ENCODE peak calls at places on chromosomes 1 and 21, in six cellular contexts. One of them, this sample, is unnamed.

GRCh38 chr1:39919545-39919944 is 17.8 kb upstream of the MYCL start:
- DNase-seq in body of pancreas: peak
- DNase-seq in foreskin fibroblast: peak
- DNase-seq in activated CD8-positive, alpha-beta T cell treated with anti-CD3 and anti-CD28 coated beads for 36 hours: peak
- DNase-seq in esophagus muscularis mucosa: no peak
- DNase-seq in bronchial epithelial cell: peak
- DNase-seq in this sample: peak

GRCh38 chr1:246647113-246647512 is 77.1 kb upstream of the SCCPDH start:
- DNase-seq in activated CD8-positive, alpha-beta T cell treated with anti-CD3 and anti-CD28 coated beads for 36 hours: no peak
- DNase-seq in body of pancreas: no peak
- DNase-seq in foreskin fibroblast: peak
- DNase-seq in bronchial epithelial cell: no peak
- DNase-seq in esophagus muscularis mucosa: no peak
- DNase-seq in this sample: peak

GRCh38 chr1:50750021-50750619 is 209.9 kb downstream of the FAF1 start:
- DNase-seq in activated CD8-positive, alpha-beta T cell treated with anti-CD3 and anti-CD28 coated beads for 36 hours: peak
- DNase-seq in foreskin fibroblast: peak
- DNase-seq in body of pancreas: no peak
- DNase-seq in bronchial epithelial cell: peak
- DNase-seq in esophagus muscularis mucosa: no peak
- DNase-seq in this sample: peak

GRCh38 chr1:152622803-152623202 is at the start of gene LCE3A:
- DNase-seq in esophagus muscularis mucosa: peak
- DNase-seq in activated CD8-positive, alpha-beta T cell treated with anti-CD3 and anti-CD28 coated beads for 36 hours: peak
- DNase-seq in foreskin fibroblast: no peak
- DNase-seq in body of pancreas: no peak
- DNase-seq in bronchial epithelial cell: no peak
- DNase-seq in this sample: no peak

GRCh38 chr21:36044056-36044455 is 16.3 kb downstream of the SETD4 start:
- DNase-seq in bronchial epithelial cell: no peak
- DNase-seq in esophagus muscularis mucosa: no peak
- DNase-seq in foreskin fibroblast: no peak
- DNase-seq in body of pancreas: no peak
- DNase-seq in activated CD8-positive, alpha-beta T cell treated with anti-CD3 and anti-CD28 coated beads for 36 hours: no peak
- DNase-seq in this sample: no peak

GRCh38 chr1:19036049-19036546 is 79.6 kb upstream of the IFFO2 start:
- DNase-seq in foreskin fibroblast: no peak
- DNase-seq in body of pancreas: peak
- DNase-seq in bronchial epithelial cell: no peak
- DNase-seq in esophagus muscularis mucosa: no peak
- DNase-seq in activated CD8-positive, alpha-beta T cell treated with anti-CD3 and anti-CD28 coated beads for 36 hours: no peak
- DNase-seq in this sample: no peak

GRCh38 chr1:53087332-53088285 is 25.6 kb downstream of the PODN start:
- DNase-seq in foreskin fibroblast: no peak
- DNase-seq in body of pancreas: no peak
- DNase-seq in esophagus muscularis mucosa: no peak
- DNase-seq in activated CD8-positive, alpha-beta T cell treated with anti-CD3 and anti-CD28 coated beads for 36 hours: no peak
- DNase-seq in bronchial epithelial cell: no peak
- DNase-seq in this sample: peak

GRCh38 chr1:66278260-66279046 is 255.5 kb upstream of the SGIP1 start:
- DNase-seq in body of pancreas: no peak
- DNase-seq in bronchial epithelial cell: no peak
- DNase-seq in activated CD8-positive, alpha-beta T cell treated with anti-CD3 and anti-CD28 coated beads for 36 hours: no peak
- DNase-seq in esophagus muscularis mucosa: no peak
- DNase-seq in foreskin fibroblast: no peak
- DNase-seq in this sample: no peak

GRCh38 chr1:78052685-78053433 is 7.1 kb downstream of the GIPC2 start:
- DNase-seq in esophagus muscularis mucosa: no peak
- DNase-seq in activated CD8-positive, alpha-beta T cell treated with anti-CD3 and anti-CD28 coated beads for 36 hours: no peak
- DNase-seq in body of pancreas: no peak
- DNase-seq in bronchial epithelial cell: no peak
- DNase-seq in foreskin fibroblast: peak
- DNase-seq in this sample: no peak

GRCh38 chr1:203238535-203238934 is 9.1 kb upstream of the CHIT1 start:
- DNase-seq in foreskin fibroblast: no peak
- DNase-seq in bronchial epithelial cell: no peak
- DNase-seq in activated CD8-positive, alpha-beta T cell treated with anti-CD3 and anti-CD28 coated beads for 36 hours: no peak
- DNase-seq in body of pancreas: no peak
- DNase-seq in esophagus muscularis mucosa: no peak
- DNase-seq in this sample: no peak

GRCh38 chr1:8396912-8397406 is 79.0 kb downstream of the SLC45A1 start:
- DNase-seq in activated CD8-positive, alpha-beta T cell treated with anti-CD3 and anti-CD28 coated beads for 36 hours: peak
- DNase-seq in bronchial epithelial cell: peak
- DNase-seq in body of pancreas: no peak
- DNase-seq in foreskin fibroblast: peak
- DNase-seq in esophagus muscularis mucosa: no peak
- DNase-seq in this sample: no peak

GRCh38 chr1:224736619-224737352 is 120.7 kb downstream of the CNIH3 start:
- DNase-seq in body of pancreas: no peak
- DNase-seq in bronchial epithelial cell: peak
- DNase-seq in esophagus muscularis mucosa: no peak
- DNase-seq in foreskin fibroblast: peak
- DNase-seq in activated CD8-positive, alpha-beta T cell treated with anti-CD3 and anti-CD28 coated beads for 36 hours: peak
- DNase-seq in this sample: no peak

GRCh38 chr1:201268604-201269151 is 14.6 kb upstream of the PKP1 start:
- DNase-seq in body of pancreas: no peak
- DNase-seq in esophagus muscularis mucosa: no peak
- DNase-seq in activated CD8-positive, alpha-beta T cell treated with anti-CD3 and anti-CD28 coated beads for 36 hours: no peak
- DNase-seq in bronchial epithelial cell: peak
- DNase-seq in foreskin fibroblast: peak
- DNase-seq in this sample: no peak

GRCh38 chr1:3905266-3905952 is 5.3 kb upstream of the C1orf174 start:
- DNase-seq in body of pancreas: no peak
- DNase-seq in esophagus muscularis mucosa: no peak
- DNase-seq in bronchial epithelial cell: no peak
- DNase-seq in foreskin fibroblast: no peak
- DNase-seq in activated CD8-positive, alpha-beta T cell treated with anti-CD3 and anti-CD28 coated beads for 36 hours: no peak
- DNase-seq in this sample: no peak

GRCh38 chr21:37452222-37452621 is 85.6 kb downstream of the DYRK1A start:
- DNase-seq in esophagus muscularis mucosa: no peak
- DNase-seq in bronchial epithelial cell: peak
- DNase-seq in foreskin fibroblast: peak
- DNase-seq in activated CD8-positive, alpha-beta T cell treated with anti-CD3 and anti-CD28 coated beads for 36 hours: no peak
- DNase-seq in body of pancreas: no peak
- DNase-seq in this sample: no peak

GRCh38 chr1:167489581-167490340 is 28.6 kb downstream of the CD247 start:
- DNase-seq in esophagus muscularis mucosa: no peak
- DNase-seq in foreskin fibroblast: no peak
- DNase-seq in bronchial epithelial cell: no peak
- DNase-seq in body of pancreas: no peak
- DNase-seq in activated CD8-positive, alpha-beta T cell treated with anti-CD3 and anti-CD28 coated beads for 36 hours: peak
- DNase-seq in this sample: no peak

GRCh38 chr1:205321109-205321958 is at the start of gene NUAK2:
- DNase-seq in foreskin fibroblast: peak
- DNase-seq in bronchial epithelial cell: peak
- DNase-seq in esophagus muscularis mucosa: peak
- DNase-seq in body of pancreas: peak
- DNase-seq in activated CD8-positive, alpha-beta T cell treated with anti-CD3 and anti-CD28 coated beads for 36 hours: peak
- DNase-seq in this sample: peak

DNA sequence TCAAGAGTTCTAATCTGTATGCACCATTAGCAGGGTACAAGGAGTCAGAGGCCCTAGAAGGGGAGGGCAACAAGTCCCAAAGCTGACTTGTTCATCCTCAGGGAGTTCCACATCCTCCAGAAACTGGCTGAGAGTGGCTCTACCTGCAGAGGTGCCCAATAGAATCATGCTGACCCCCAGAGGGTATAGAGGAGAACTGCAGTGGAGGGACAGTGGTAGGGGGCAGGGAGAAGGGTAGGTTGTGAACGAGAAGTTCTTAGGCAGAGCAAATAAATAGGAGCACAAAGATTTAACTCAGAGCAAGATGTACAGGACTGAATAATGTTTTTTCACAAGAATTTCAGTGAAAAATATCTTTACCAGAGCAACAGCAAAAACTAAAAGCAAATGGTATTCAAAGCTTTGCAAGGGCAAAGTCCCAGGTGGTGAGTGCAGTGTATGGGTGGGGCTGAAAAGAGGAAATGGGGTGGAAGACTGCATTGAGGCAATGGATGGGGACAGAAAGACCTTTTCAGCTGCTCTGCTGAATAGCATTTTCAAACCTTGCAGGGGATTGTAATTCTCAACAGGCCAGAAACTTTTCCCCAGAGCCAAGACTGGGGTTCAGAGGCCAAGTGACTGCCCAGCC is 3.1 kb downstream of the FCRL2 start:
- DNase-seq in foreskin fibroblast: no peak
- DNase-seq in body of pancreas: no peak
- DNase-seq in esophagus muscularis mucosa: no peak
- DNase-seq in bronchial epithelial cell: no peak
- DNase-seq in activated CD8-positive, alpha-beta T cell treated with anti-CD3 and anti-CD28 coated beads for 36 hours: no peak
- DNase-seq in this sample: peak
- TF ChIP-seq CTCF in foreskin fibroblast: no peak
- TF ChIP-seq CTCF in body of pancreas: no peak
- TF ChIP-seq CTCF in esophagus muscularis mucosa: no peak
- TF ChIP-seq CTCF in bronchial epithelial cell: no peak
- TF ChIP-seq CTCF in activated CD8-positive, alpha-beta T cell treated with anti-CD3 and anti-CD28 coated beads for 36 hours: peak
- TF ChIP-seq CTCF in this sample: peak

GRCh38 chr1:182029379-182030331 is 31.9 kb downstream of the ZNF648 start:
- DNase-seq in activated CD8-positive, alpha-beta T cell treated with anti-CD3 and anti-CD28 coated beads for 36 hours: peak
- DNase-seq in body of pancreas: peak
- DNase-seq in bronchial epithelial cell: peak
- DNase-seq in foreskin fibroblast: peak
- DNase-seq in esophagus muscularis mucosa: peak
- DNase-seq in this sample: peak
- TF ChIP-seq CTCF in activated CD8-positive, alpha-beta T cell treated with anti-CD3 and anti-CD28 coated beads for 36 hours: no peak
- TF ChIP-seq CTCF in body of pancreas: peak
- TF ChIP-seq CTCF in bronchial epithelial cell: peak
- TF ChIP-seq CTCF in foreskin fibroblast: peak
- TF ChIP-seq CTCF in esophagus muscularis mucosa: peak
- TF ChIP-seq CTCF in this sample: peak

GRCh38 chr1:169133801-169134558 is 27.5 kb downstream of the ATP1B1 start:
- DNase-seq in foreskin fibroblast: peak
- DNase-seq in bronchial epithelial cell: peak
- DNase-seq in body of pancreas: no peak
- DNase-seq in activated CD8-positive, alpha-beta T cell treated with anti-CD3 and anti-CD28 coated beads for 36 hours: no peak
- DNase-seq in esophagus muscularis mucosa: no peak
- DNase-seq in this sample: no peak
- TF ChIP-seq CTCF in foreskin fibroblast: peak
- TF ChIP-seq CTCF in bronchial epithelial cell: peak
- TF ChIP-seq CTCF in body of pancreas: no peak
- TF ChIP-seq CTCF in activated CD8-positive, alpha-beta T cell treated with anti-CD3 and anti-CD28 coated beads for 36 hours: peak
- TF ChIP-seq CTCF in esophagus muscularis mucosa: peak
- TF ChIP-seq CTCF in this sample: no peak

GRCh38 chr1:207218512-207219352 is 102.7 kb upstream of the CD55 start:
- DNase-seq in body of pancreas: no peak
- DNase-seq in activated CD8-positive, alpha-beta T cell treated with anti-CD3 and anti-CD28 coated beads for 36 hours: no peak
- DNase-seq in bronchial epithelial cell: peak
- DNase-seq in foreskin fibroblast: no peak
- DNase-seq in esophagus muscularis mucosa: no peak
- DNase-seq in this sample: no peak

GRCh38 chr1:207221934-207222351 is 99.5 kb upstream of the CD55 start:
- DNase-seq in foreskin fibroblast: no peak
- DNase-seq in body of pancreas: no peak
- DNase-seq in esophagus muscularis mucosa: no peak
- DNase-seq in activated CD8-positive, alpha-beta T cell treated with anti-CD3 and anti-CD28 coated beads for 36 hours: no peak
- DNase-seq in bronchial epithelial cell: peak
- DNase-seq in this sample: no peak

GRCh38 chr1:207217778-207218511 is 103.5 kb upstream of the CD55 start:
- DNase-seq in activated CD8-positive, alpha-beta T cell treated with anti-CD3 and anti-CD28 coated beads for 36 hours: no peak
- DNase-seq in bronchial epithelial cell: no peak
- DNase-seq in foreskin fibroblast: no peak
- DNase-seq in esophagus muscularis mucosa: no peak
- DNase-seq in body of pancreas: no peak
- DNase-seq in this sample: no peak

GRCh38 chr1:207223162-207223561 is 98.3 kb upstream of the CD55 start:
- DNase-seq in foreskin fibroblast: no peak
- DNase-seq in esophagus muscularis mucosa: no peak
- DNase-seq in body of pancreas: no peak
- DNase-seq in activated CD8-positive, alpha-beta T cell treated with anti-CD3 and anti-CD28 coated beads for 36 hours: no peak
- DNase-seq in bronchial epithelial cell: peak
- DNase-seq in this sample: no peak

GRCh38 chr1:207219979-207220889 is 101.2 kb upstream of the CD55 start:
- DNase-seq in body of pancreas: no peak
- DNase-seq in activated CD8-positive, alpha-beta T cell treated with anti-CD3 and anti-CD28 coated beads for 36 hours: no peak
- DNase-seq in esophagus muscularis mucosa: no peak
- DNase-seq in foreskin fibroblast: no peak
- DNase-seq in bronchial epithelial cell: no peak
- DNase-seq in this sample: no peak
- TF ChIP-seq CTCF in body of pancreas: no peak
- TF ChIP-seq CTCF in activated CD8-positive, alpha-beta T cell treated with anti-CD3 and anti-CD28 coated beads for 36 hours: no peak
- TF ChIP-seq CTCF in esophagus muscularis mucosa: no peak
- TF ChIP-seq CTCF in foreskin fibroblast: no peak
- TF ChIP-seq CTCF in bronchial epithelial cell: no peak
- TF ChIP-seq CTCF in this sample: no peak

GRCh38 chr1:22749503-22749902 is 38.9 kb downstream of the EPHB2 start:
- DNase-seq in foreskin fibroblast: no peak
- DNase-seq in esophagus muscularis mucosa: no peak
- DNase-seq in body of pancreas: no peak
- DNase-seq in activated CD8-positive, alpha-beta T cell treated with anti-CD3 and anti-CD28 coated beads for 36 hours: no peak
- DNase-seq in bronchial epithelial cell: no peak
- DNase-seq in this sample: no peak

GRCh38 chr1:22745675-22746585 is 35.3 kb downstream of the EPHB2 start:
- DNase-seq in activated CD8-positive, alpha-beta T cell treated with anti-CD3 and anti-CD28 coated beads for 36 hours: no peak
- DNase-seq in esophagus muscularis mucosa: no peak
- DNase-seq in bronchial epithelial cell: peak
- DNase-seq in foreskin fibroblast: peak
- DNase-seq in body of pancreas: no peak
- DNase-seq in this sample: no peak

GRCh38 chr1:22749919-22750670 is 39.5 kb downstream of the EPHB2 start:
- DNase-seq in bronchial epithelial cell: peak
- DNase-seq in foreskin fibroblast: peak
- DNase-seq in esophagus muscularis mucosa: peak
- DNase-seq in body of pancreas: peak
- DNase-seq in activated CD8-positive, alpha-beta T cell treated with anti-CD3 and anti-CD28 coated beads for 36 hours: peak
- DNase-seq in this sample: no peak

GRCh38 chr1:22747735-22748073 is 37.1 kb downstream of the EPHB2 start:
- DNase-seq in bronchial epithelial cell: no peak
- DNase-seq in body of pancreas: no peak
- DNase-seq in activated CD8-positive, alpha-beta T cell treated with anti-CD3 and anti-CD28 coated beads for 36 hours: no peak
- DNase-seq in foreskin fibroblast: no peak
- DNase-seq in esophagus muscularis mucosa: no peak
- DNase-seq in this sample: no peak

GRCh38 chr1:22747021-22747734 is 36.5 kb downstream of the EPHB2 start:
- DNase-seq in body of pancreas: no peak
- DNase-seq in bronchial epithelial cell: peak
- DNase-seq in foreskin fibroblast: peak
- DNase-seq in activated CD8-positive, alpha-beta T cell treated with anti-CD3 and anti-CD28 coated beads for 36 hours: no peak
- DNase-seq in esophagus muscularis mucosa: no peak
- DNase-seq in this sample: no peak
- TF ChIP-seq CTCF in body of pancreas: no peak
- TF ChIP-seq CTCF in bronchial epithelial cell: no peak
- TF ChIP-seq CTCF in foreskin fibroblast: no peak
- TF ChIP-seq CTCF in activated CD8-positive, alpha-beta T cell treated with anti-CD3 and anti-CD28 coated beads for 36 hours: no peak
- TF ChIP-seq CTCF in esophagus muscularis mucosa: no peak
- TF ChIP-seq CTCF in this sample: no peak

DNA sequence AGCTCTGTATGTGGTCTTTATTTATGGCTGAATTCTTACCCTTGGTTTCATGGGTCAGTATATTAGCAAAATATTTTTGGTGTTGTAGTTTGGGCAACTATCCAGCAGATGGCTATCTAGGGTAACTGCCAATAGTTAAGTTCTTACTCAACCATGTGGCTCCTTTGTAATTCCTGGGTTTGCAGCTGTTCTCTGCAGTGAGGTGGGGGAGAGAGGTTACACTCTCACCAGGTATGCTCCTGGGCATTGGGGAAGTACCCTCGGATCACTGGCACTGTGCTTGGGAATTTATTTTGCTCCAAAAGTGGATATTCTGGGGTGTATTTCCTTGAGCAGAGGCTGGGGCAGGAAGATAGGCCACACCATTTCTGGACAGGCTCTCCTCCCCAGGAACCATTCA is 436.7 kb upstream of the TMPRSS15 start:
- DNase-seq in esophagus muscularis mucosa: no peak
- DNase-seq in body of pancreas: no peak
- DNase-seq in foreskin fibroblast: no peak
- DNase-seq in bronchial epithelial cell: peak
- DNase-seq in activated CD8-positive, alpha-beta T cell treated with anti-CD3 and anti-CD28 coated beads for 36 hours: no peak
- DNase-seq in this sample: no peak
- TF ChIP-seq CTCF in esophagus muscularis mucosa: no peak
- TF ChIP-seq CTCF in body of pancreas: no peak
- TF ChIP-seq CTCF in foreskin fibroblast: no peak
- TF ChIP-seq CTCF in bronchial epithelial cell: peak
- TF ChIP-seq CTCF in activated CD8-positive, alpha-beta T cell treated with anti-CD3 and anti-CD28 coated beads for 36 hours: peak
- TF ChIP-seq CTCF in this sample: peak